ENCODE peak calls at places on chromosome 4, in seven cellular contexts. E, U, Y, V, F, Z and N are unnamed samples.

GRCh38 chr4:32864713-32865351 is 2144.7 kb downstream of the PCDH7 start:
- DNase-seq in E (no peak), U (no peak), Y (no peak), V (no peak), F (no peak), Z (no peak), N (no peak)

GRCh38 chr4:96912731-96913130 is 1072.8 kb downstream of the PDHA2 start:
- DNase-seq in E (no peak), U (no peak), Y (no peak), V (no peak), F (no peak), Z (no peak), N (no peak)

GRCh38 chr4:14434916-14435315 is 567.4 kb upstream of the CPEB2 start:
- DNase-seq in E (no peak), U (no peak), Y (no peak), V (no peak), F (no peak), Z (no peak), N (no peak)

GRCh38 chr4:105145913-105146285 is 777 bp upstream of the TET2 start:
- DNase-seq in E (no peak), U (no peak), Y (no peak), V (no peak), F (no peak), Z (no peak), N (peak)

GRCh38 chr4:47577779-47578553 is 92.9 kb downstream of the ATP10D start:
- DNase-seq in E (no peak), U (no peak), Y (no peak), V (peak), F (no peak), Z (no peak), N (no peak)

GRCh38 chr4:25441519-25442117 is 64.6 kb downstream of the ANAPC4 start:
- DNase-seq in E (peak), U (no peak), Y (peak), V (peak), F (peak), Z (no peak), N (peak)

GRCh38 chr4:815464-816146 is 10.3 kb downstream of the CPLX1 start:
- DNase-seq in E (no peak), U (no peak), Y (no peak), V (no peak), F (no peak), Z (no peak), N (no peak)

GRCh38 chr4:123832173-123833026 is 435.8 kb downstream of the SPRY1 start:
- DNase-seq in E (peak), U (peak), Y (no peak), V (peak), F (no peak), Z (peak), N (no peak)

GRCh38 chr4:148052448-148052847 is 320.6 kb downstream of the ARHGAP10 start:
- DNase-seq in E (no peak), U (no peak), Y (no peak), V (peak), F (no peak), Z (no peak), N (no peak)

GRCh38 chr4:1029536-1029935 is 18.1 kb downstream of the FGFRL1 start:
- DNase-seq in E (no peak), U (no peak), Y (peak), V (no peak), F (peak), Z (no peak), N (no peak)

GRCh38 chr4:5338511-5338910 is 287.2 kb downstream of the STK32B start:
- DNase-seq in E (no peak), U (no peak), Y (no peak), V (no peak), F (no peak), Z (no peak), N (no peak)

GRCh38 chr4:7295917-7296660 is 103.8 kb downstream of the SORCS2 start:
- DNase-seq in E (peak), U (no peak), Y (no peak), V (peak), F (peak), Z (no peak), N (peak)

GRCh38 chr4:7296661-7297335 is 104.5 kb downstream of the SORCS2 start:
- DNase-seq in E (no peak), U (no peak), Y (no peak), V (no peak), F (no peak), Z (no peak), N (no peak)

GRCh38 chr4:7297881-7298280 is 105.5 kb downstream of the SORCS2 start:
- DNase-seq in E (no peak), U (no peak), Y (no peak), V (no peak), F (no peak), Z (no peak), N (no peak)

GRCh38 chr4:7298601-7299000 is 106.3 kb downstream of the SORCS2 start:
- DNase-seq in E (no peak), U (no peak), Y (no peak), V (no peak), F (no peak), Z (no peak), N (no peak)

GRCh38 chr4:7297374-7297773 is 105.0 kb downstream of the SORCS2 start:
- DNase-seq in E (no peak), U (no peak), Y (no peak), V (no peak), F (no peak), Z (no peak), N (no peak)
- TF ChIP-seq POLR2A in E (no peak), U (no peak), Y (no peak), V (no peak), F (no peak), Z (no peak), N (no peak)

DNA sequence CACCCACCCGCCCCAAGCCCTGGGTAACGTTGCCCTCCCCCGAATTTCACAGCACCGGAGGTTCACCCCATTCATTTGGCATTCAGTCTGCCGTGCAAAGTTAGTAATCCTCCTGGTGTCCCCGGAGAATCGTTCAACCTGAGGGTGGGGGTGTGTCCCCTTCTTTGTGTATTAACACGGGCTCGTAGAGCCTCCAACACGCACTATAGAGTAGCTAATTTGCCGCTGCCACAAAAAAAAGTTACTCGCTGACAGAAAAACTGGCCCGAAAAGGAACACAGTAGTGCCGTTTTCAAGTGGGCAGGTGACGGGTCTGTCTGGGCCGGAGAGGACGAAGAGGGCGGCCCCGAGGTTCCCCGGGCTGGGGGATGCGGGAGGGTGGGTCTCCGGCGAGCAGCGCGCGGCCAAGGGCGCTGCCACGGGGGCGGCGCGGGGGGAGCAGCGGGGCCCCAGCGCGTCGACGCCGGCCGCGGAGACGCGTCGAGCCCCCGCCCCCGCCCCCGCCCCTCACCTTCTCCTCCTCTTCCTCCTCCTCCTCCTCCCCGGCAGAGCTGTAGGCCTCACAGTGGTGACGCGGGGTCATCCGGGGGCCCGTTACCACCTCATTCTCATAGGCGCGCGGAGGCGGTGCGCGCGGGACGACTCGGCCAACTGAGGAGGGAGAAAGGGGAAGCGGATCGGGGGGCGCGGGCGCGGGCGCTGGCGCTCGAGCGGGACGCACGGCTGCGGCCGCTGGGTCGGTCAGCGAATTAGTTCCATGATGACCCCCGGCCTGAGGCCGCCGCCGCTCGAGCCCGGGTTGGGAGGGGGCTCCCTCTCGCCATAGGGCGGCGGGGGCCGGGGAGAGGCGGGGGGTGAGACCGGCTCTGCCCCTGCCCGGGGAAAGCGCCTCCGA is 581 bp downstream of the CCNI start:
- DNase-seq in E (peak), U (peak), Y (peak), V (peak), F (peak), Z (peak), N (peak)
- TF ChIP-seq POLR2A in E (peak), U (no peak), Y (no peak), V (peak), F (peak), Z (no peak), N (no peak)

DNA sequence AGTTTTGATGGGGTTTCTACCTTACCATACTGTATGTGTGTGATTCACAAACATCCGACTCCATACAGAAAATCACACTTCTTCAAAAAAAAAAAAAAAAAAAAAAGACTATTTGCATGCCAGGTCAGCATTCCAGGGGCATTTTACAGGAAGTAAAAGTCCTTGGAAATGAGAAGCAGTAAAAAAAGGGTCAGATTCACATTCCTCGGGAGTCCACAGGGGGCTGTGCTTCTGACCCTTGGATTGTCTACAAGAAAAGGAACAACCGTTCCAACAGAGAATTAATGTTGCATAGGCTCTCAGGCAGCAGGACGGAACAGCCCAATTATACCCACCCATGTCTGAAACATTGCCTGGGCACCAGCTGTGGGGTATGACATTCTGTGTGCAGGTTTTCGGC is 290.3 kb downstream of the LDB2 start:
- DNase-seq in E (no peak), U (no peak), Y (no peak), V (peak), F (no peak), Z (no peak), N (no peak)
- TF ChIP-seq POLR2A in E (no peak), U (no peak), Y (no peak), V (no peak), F (no peak), Z (no peak), N (no peak)

DNA sequence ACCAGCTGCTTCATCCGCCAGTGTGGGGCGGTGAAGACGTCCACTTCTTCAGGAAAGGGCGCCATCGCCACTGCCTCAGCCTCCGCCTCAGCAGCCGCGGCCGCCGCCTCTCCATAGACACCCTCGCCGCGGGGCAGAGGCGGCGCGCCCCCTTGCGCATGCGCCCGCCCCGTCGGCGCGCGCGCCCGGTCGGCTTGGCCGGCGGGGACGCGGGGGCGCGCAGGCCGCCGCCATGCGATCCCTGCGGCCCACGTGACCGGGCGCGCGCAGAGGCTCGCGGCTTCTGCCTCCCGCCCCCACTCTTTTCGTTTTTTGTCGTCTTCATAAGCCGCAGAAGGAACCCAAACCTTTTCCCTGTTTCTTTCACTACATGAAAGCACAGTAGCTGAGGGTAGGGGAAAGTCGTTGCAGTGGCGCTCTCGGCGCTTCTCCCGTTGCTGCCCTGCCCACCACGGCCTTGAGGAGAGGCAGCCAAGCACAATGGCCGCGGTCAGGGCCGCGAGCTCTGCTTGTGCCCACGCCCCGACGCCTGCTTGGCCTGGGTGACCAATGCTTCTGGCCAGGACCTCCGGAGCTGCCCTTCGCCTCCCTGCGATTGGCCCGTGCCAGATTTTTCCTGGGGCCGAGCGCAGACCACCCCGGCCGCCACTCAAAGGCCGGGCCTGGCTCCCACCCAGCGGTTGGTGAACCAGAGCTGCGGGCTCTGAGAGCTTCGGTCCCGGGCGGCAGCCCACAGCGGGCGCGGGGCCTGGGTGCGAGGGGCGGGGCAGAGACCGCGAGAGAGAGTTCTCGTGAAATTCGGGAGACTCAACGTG is at the start of gene FBXL5:
- DNase-seq in E (peak), U (peak), Y (peak), V (peak), F (peak), Z (peak), N (peak)
- TF ChIP-seq POLR2A in E (peak), U (peak), Y (no peak), V (no peak), F (peak), Z (peak), N (peak)

DNA sequence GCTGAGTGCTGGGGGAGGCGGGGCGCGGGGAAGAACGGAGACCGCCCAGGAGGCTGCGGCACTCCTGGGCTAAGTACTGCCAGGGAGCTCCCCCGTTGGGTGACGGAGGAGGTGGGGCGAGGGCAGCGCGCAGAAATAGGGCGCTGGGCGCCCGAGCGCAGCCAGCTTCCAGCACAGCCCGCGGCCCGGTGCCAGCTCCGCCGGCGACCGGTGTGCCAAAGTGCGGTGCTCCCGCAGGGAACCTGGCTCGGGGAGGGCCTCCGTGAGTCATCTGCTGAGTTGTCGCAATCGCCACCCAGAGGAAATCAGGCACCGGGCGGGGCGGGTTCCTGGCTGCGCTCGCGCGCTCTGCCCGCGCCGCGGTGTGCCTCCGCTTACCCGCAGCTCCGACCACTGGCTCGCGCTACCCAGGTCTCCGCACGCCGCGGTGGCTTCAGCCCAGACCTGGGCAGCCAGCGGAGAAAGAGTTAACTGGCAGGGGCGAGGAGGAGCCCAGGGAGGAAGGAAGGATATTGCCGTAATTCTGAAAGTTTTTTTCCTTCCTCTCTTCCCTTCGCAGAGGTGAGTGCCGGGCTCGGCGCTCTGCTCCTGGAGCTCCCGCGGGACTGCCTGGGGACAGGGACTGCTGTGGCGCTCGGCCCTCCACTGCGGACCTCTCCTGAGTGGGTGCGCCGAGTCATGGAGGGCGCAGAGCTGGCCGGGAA is at the start of gene GPAT3:
- DNase-seq in E (peak), U (peak), Y (peak), V (peak), F (peak), Z (peak), N (peak)
- TF ChIP-seq POLR2A in E (no peak), U (peak), Y (no peak), V (no peak), F (peak), Z (no peak), N (no peak)

DNA sequence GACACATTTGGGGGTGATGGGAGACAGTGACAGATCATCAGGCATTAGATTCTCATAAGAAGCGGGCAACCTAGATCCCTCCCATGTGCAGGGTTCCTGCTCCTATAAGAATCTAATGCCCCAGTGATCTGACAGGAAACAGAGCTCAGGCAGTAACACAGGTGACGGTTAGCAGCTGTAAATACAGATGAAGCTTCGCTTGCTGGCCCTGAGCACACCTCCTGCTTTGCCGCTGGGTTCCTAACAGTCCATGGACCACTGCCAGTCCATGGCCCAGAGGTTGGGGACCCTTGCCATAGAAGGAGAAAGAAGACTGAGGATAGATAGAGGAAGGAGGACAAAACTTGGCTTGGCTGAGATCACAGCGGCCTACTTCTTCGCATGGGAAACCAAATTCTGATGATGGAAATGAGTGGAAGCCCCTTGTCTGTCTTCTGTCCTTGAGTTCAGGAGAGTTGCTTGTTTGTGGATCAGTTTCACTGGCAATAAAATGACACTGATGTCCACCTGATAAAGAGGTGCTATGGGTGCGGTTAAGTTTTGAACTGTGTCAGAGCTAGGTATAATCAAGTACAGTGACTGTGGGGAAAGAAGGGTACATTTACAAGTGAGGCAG is 1.7 kb upstream of the TIFA start:
- DNase-seq in E (no peak), U (no peak), Y (no peak), V (no peak), F (no peak), Z (no peak), N (no peak)
- TF ChIP-seq POLR2A in E (no peak), U (no peak), Y (no peak), V (no peak), F (no peak), Z (no peak), N (no peak)

DNA sequence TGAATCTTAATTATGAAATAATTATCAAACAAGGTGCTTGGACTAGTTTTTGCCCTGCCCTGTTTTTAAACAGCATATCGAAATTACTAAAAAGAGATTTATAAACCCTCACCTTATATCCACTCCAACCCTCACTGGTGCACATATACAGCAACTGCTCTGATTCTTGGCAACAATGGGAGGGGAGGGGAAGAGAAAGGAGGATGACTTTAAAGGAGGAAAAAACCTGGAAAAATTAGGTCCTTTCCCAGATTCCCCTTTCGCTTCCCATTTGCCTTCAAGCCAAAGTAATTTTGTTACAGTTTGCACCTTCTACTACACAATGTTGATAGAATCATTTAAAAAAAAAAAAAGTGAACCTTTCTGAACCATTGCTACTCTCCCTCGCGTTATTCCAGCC is 745 bp upstream of the MAB21L2 start:
- DNase-seq in E (no peak), U (no peak), Y (no peak), V (no peak), F (no peak), Z (no peak), N (no peak)
- TF ChIP-seq POLR2A in E (no peak), U (no peak), Y (no peak), V (no peak), F (no peak), Z (no peak), N (no peak)

DNA sequence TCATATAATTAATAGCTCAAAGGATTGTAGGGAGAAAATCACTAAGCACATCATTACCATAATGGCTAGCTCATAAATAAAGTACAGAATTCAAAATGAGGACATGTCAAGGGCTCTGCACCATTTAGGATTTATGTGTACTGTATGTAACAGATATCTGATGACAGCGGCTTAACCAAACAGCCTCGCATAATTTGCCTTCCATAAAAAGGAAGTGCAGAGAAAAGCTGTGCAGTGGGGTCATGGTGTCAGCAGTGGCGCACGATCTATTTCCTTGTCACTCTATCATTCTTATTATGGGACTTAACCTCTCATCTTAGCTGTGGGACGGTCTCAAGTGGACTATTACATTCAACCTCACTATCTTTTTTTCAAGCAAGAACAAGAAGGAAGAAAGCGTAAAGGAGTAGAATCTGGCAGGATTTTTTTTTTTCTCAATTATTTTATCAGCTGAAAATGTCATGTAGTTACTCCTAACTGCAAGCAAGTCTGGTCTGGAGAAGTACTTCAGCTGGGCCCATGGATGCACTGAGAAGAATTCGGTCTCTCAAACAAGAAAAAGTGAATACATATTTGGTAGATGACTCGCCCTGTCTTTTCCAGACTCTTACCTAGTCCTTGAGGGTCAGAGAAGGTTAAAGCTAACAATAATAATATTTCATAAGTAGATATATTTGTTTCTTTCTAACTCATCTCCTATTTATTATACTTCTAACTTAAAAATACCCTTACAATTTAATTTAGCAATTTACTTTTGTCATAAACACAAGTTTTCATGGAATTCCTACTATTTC is 94.6 kb downstream of the COX18 start:
- DNase-seq in E (no peak), U (no peak), Y (no peak), V (peak), F (no peak), Z (no peak), N (no peak)
- TF ChIP-seq POLR2A in E (no peak), U (no peak), Y (no peak), V (no peak), F (no peak), Z (no peak), N (no peak)

GRCh38 chr4:3229328-3229727 is 19.6 kb upstream of the MSANTD1 start:
- DNase-seq in E (no peak), U (no peak), Y (no peak), V (no peak), F (no peak), Z (no peak), N (no peak)
- TF ChIP-seq POLR2A in E (no peak), U (no peak), Y (no peak), V (no peak), F (no peak), Z (no peak), N (no peak)